ENCODE peak calls at places on chromosomes 1 and 21, in nine cellular contexts. E is AG09319, D is HFF-Myc, S is RWPE2, I is astrocyte, F is neural crest cell, W is astrocyte of the cerebellum, Y is PC-9, Q is transverse colon. U is an unnamed sample.
A peak's percentile ranks its signal among the peaks of the same experiment; 100 is the strongest.

GRCh38 chr1:56472860-56473259 is 106.5 kb downstream of the PLPP3 start:
- DNase-seq in E (no peak), W (no peak), D (no peak), Q (no peak), F (no peak), I (no peak), Y (no peak), S (no peak), U (no peak)

GRCh38 chr1:220825819-220826551 is 39.3 kb downstream of the MTARC1 start:
- DNase-seq in Y (no peak), E (no peak), D (no peak), F (no peak), S (no peak), Q (no peak), I (no peak), W (no peak), U (no peak)

GRCh38 chr1:39450956-39451601 is 40.4 kb upstream of the BMP8A start:
- DNase-seq in Q (no peak), S (no peak), D (no peak), I (peak; percentile 79), F (no peak), Y (no peak), E (peak; percentile 46), W (no peak), U (no peak)

GRCh38 chr1:11952455-11953109 is 18.1 kb downstream of the PLOD1 start:
- DNase-seq in I (no peak), E (no peak), F (no peak), S (no peak), W (no peak), Y (no peak), D (no peak), Q (no peak), U (no peak)

GRCh38 chr1:48105167-48105566 is 108.0 kb upstream of the TRABD2B start:
- DNase-seq in D (no peak), S (no peak), F (no peak), W (no peak), I (no peak), Y (no peak), Q (no peak), E (no peak), U (no peak)

GRCh38 chr1:100545855-100546254 is 7.9 kb downstream of the GPR88 start:
- DNase-seq in Y (no peak), S (no peak), D (no peak), F (no peak), W (no peak), E (no peak), Q (no peak), I (no peak), U (no peak)

GRCh38 chr1:201369209-201369608 is 8.3 kb downstream of the TNNT2 start:
- DNase-seq in Q (no peak), D (no peak), Y (no peak), F (no peak), S (no peak), E (no peak), I (no peak), W (no peak), U (no peak)

GRCh38 chr1:24702511-24703293 is 42.5 kb upstream of the CLIC4 start:
- DNase-seq in E (no peak), Q (no peak), Y (peak; percentile 62), I (peak; percentile 93), W (peak; percentile 77), F (no peak), S (no peak), D (no peak), U (no peak)

GRCh38 chr1:113519561-113519960 is 129.2 kb downstream of the MAGI3 start:
- DNase-seq in Q (no peak), S (no peak), E (no peak), I (peak; percentile 53), Y (no peak), F (no peak), D (no peak), W (no peak), U (no peak)

GRCh38 chr1:32031578-32032286 is 18.1 kb downstream of the KHDRBS1 start:
- DNase-seq in I (peak; percentile 71), W (no peak), F (no peak), E (no peak), Q (no peak), Y (no peak), D (no peak), S (no peak), U (no peak)

GRCh38 chr1:92411511-92411910 is 75.2 kb downstream of the GFI1 start:
- DNase-seq in I (peak; percentile 54), D (peak; percentile 80), Q (peak; percentile 46), F (no peak), S (no peak), W (peak; percentile 8), Y (no peak), E (peak; percentile 44), U (no peak)

GRCh38 chr21:41953831-41954653 is at the start of gene C2CD2:
- DNase-seq in E (no peak), F (peak; percentile 37), I (peak; percentile 58), D (peak; percentile 42), Q (peak; percentile 65), S (no peak), W (no peak), Y (no peak), U (peak; percentile 74)

GRCh38 chr1:86441581-86441980 is 17.6 kb downstream of the CLCA2 start:
- DNase-seq in E (no peak), S (no peak), D (no peak), I (no peak), F (no peak), Q (peak; percentile 28), W (no peak), Y (no peak), U (no peak)

DNA sequence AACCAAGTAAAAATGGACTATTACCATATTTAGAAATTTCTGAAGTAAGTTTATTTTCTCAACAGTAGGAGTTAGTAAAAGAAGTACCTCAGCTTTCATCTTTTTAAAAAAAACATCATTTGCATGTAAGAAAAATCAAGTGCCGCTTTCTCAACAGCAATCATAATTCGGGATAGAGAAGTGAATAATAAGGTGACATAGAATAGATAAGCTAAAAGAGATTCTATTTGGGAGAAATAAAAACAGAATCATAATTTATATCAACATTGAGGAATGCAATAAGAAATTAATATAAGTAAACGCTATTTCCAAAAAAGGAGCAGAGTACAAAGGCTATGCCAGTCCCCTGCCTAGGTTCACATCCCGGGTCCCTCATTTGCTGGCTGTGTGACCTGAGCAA is 330.9 kb upstream of the GREM2 start:
- DNase-seq in E (no peak), Q (no peak), S (no peak), D (no peak), F (no peak), Y (no peak), I (no peak), W (no peak), U (no peak)
- TF ChIP-seq CTCF in E (no peak), Q (no peak), S (no peak), D (no peak), F (no peak), Y (no peak), I (no peak), W (no peak), U (no peak)

DNA sequence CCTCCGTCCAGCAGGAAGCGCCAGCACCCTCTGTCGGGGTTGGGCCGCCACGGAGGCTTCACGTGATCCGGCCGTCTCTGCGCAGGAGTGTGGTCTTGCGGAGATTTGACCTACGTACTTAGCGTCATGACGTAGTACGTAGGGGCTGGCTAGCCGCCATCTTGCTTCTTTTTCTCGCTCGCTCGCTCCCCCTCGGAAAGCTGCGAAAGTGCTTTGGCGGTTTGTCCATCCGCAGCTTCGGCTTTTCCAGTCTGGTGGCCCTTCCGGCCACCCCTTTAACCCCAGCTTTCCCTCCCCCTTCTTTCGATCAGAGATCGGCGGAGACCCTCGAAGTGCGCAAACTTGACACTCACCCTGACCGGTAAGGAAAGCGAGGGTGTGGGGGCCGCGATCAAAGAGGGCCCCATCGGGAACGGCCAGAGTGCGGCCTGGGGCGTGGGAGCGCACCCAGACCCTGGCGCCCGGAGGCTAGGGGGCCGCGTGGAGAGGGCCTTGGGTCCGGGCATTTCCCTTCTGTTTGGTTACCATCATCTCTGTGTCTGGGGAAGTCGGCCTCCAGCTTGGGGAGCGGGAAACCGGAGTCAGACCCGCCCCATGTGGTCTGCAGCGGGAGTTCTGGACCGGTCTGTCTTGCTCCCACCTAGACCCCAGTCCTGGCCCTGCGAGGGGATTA is at the start of gene PRRC2C:
- DNase-seq in Q (peak; percentile 97), W (peak; percentile 97), F (peak; percentile 81), D (peak; percentile 96), I (peak; percentile 93), E (peak; percentile 97), S (peak; percentile 94), Y (peak; percentile 94), U (peak; percentile 99)
- TF ChIP-seq CTCF in Q (peak; percentile 76), W (peak; percentile 84), F (peak; percentile 76), D (peak; percentile 76), I (peak; percentile 75), E (peak; percentile 82), S (peak; percentile 89), Y (peak; percentile 74), U (peak; percentile 70)

GRCh38 chr1:22417466-22417865 is 34.2 kb upstream of the ZBTB40 start:
- DNase-seq in Q (no peak), F (no peak), D (no peak), I (no peak), S (no peak), W (no peak), Y (no peak), E (no peak), U (no peak)

GRCh38 chr1:22416555-22417454 is 34.8 kb upstream of the ZBTB40 start:
- DNase-seq in S (no peak), D (peak; percentile 63), E (peak; percentile 24), Q (peak; percentile 77), F (peak; percentile 95), Y (peak; percentile 51), W (no peak), I (peak; percentile 39), U (peak; percentile 83)

GRCh38 chr1:22418852-22419480 is 32.7 kb upstream of the ZBTB40 start:
- DNase-seq in E (no peak), I (peak; percentile 63), D (no peak), Y (no peak), Q (no peak), W (no peak), S (no peak), F (no peak), U (no peak)

GRCh38 chr1:22418352-22418751 is 33.3 kb upstream of the ZBTB40 start:
- DNase-seq in Y (no peak), F (no peak), S (no peak), E (no peak), Q (no peak), W (no peak), I (no peak), D (no peak), U (no peak)

GRCh38 chr1:22420456-22421053 is 31.1 kb upstream of the ZBTB40 start:
- DNase-seq in Y (peak; percentile 59), W (peak; percentile 52), F (peak; percentile 84), S (no peak), D (peak; percentile 43), Q (peak; percentile 81), E (peak; percentile 28), I (peak; percentile 47), U (peak; percentile 90)
- TF ChIP-seq CTCF in Y (peak; percentile 66), W (peak; percentile 68), F (peak; percentile 84), S (peak; percentile 79), D (peak; percentile 78), Q (peak; percentile 65), E (peak; percentile 92), I (peak; percentile 69), U (peak; percentile 94)

DNA sequence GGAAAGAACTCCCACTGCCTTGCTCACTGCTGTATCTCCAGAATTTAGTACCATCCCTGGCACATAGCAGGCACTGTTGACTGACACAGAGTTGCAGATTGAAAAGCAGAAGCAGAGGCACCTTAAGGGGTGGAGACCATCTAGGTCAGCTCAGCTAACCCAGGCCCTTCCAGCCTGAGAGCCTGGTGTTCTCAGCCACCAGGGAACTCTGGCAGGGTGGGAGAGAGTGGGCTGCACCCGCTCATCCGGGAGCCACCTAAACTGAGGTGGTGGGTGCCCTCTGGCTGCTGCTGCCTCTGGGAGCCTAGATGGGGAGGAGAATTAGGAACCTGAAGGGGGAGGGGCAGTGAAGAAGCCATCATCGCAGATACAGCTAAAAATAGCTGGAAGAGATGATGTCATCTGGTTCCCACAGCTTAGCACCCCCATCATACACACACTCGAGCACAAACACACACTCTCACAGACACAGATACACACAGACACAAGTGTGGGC is 1.5 kb upstream of the TSPAN1 start:
- DNase-seq in Y (no peak), F (no peak), E (no peak), Q (no peak), I (peak; percentile 22), W (no peak), S (no peak), D (no peak), U (no peak)
- TF ChIP-seq CTCF in Y (no peak), F (no peak), E (no peak), Q (no peak), I (no peak), W (no peak), S (no peak), D (no peak), U (no peak)